ENCODE peak calls at places on chromosomes 12 and 14, in eight cellular contexts. One of them, this sample, is unnamed.

GRCh38 chr14:99191663-99192621 is 80.1 kb downstream of the BCL11B start:
- DNase-seq in AG08395: peak; percentile 68
- DNase-seq in heart left ventricle: peak; percentile 69
- DNase-seq in HFF-Myc: peak; percentile 21
- DNase-seq in CD8-positive, alpha-beta T cell: peak; percentile 73
- DNase-seq in stimulated activated CD4-positive, alpha-beta T cell treated with anti-CD3 and anti-CD28 coated beads, Interleukin-12 subunit alpha, Interleukin-12 subunit beta, amount 100 ng/mL, for 4 hours: peak; percentile 34
- DNase-seq in DMS153: no peak
- DNase-seq in NCI-H774: no peak
- DNase-seq in this sample: no peak

GRCh38 chr12:76410371-76410770 is 62.2 kb upstream of the BBS10 start:
- DNase-seq in heart left ventricle: no peak
- DNase-seq in stimulated activated CD4-positive, alpha-beta T cell treated with anti-CD3 and anti-CD28 coated beads, Interleukin-12 subunit alpha, Interleukin-12 subunit beta, amount 100 ng/mL, for 4 hours: no peak
- DNase-seq in CD8-positive, alpha-beta T cell: no peak
- DNase-seq in HFF-Myc: no peak
- DNase-seq in AG08395: no peak
- DNase-seq in DMS153: no peak
- DNase-seq in NCI-H774: no peak
- DNase-seq in this sample: no peak

GRCh38 chr12:103505371-103506236 is 9.8 kb upstream of the C12orf42 start:
- DNase-seq in stimulated activated CD4-positive, alpha-beta T cell treated with anti-CD3 and anti-CD28 coated beads, Interleukin-12 subunit alpha, Interleukin-12 subunit beta, amount 100 ng/mL, for 4 hours: no peak
- DNase-seq in HFF-Myc: no peak
- DNase-seq in NCI-H774: no peak
- DNase-seq in CD8-positive, alpha-beta T cell: no peak
- DNase-seq in DMS153: no peak
- DNase-seq in heart left ventricle: no peak
- DNase-seq in AG08395: no peak
- DNase-seq in this sample: no peak

GRCh38 chr12:42735869-42736361 is 146.4 kb upstream of the PRICKLE1 start:
- DNase-seq in AG08395: peak; percentile 11
- DNase-seq in DMS153: no peak
- DNase-seq in HFF-Myc: no peak
- DNase-seq in stimulated activated CD4-positive, alpha-beta T cell treated with anti-CD3 and anti-CD28 coated beads, Interleukin-12 subunit alpha, Interleukin-12 subunit beta, amount 100 ng/mL, for 4 hours: no peak
- DNase-seq in NCI-H774: no peak
- DNase-seq in CD8-positive, alpha-beta T cell: no peak
- DNase-seq in heart left ventricle: peak; percentile 75
- DNase-seq in this sample: no peak

GRCh38 chr14:100660498-100661339 is 66.0 kb upstream of the DLK1 start:
- DNase-seq in heart left ventricle: no peak
- DNase-seq in CD8-positive, alpha-beta T cell: no peak
- DNase-seq in DMS153: no peak
- DNase-seq in AG08395: no peak
- DNase-seq in HFF-Myc: no peak
- DNase-seq in NCI-H774: no peak
- DNase-seq in stimulated activated CD4-positive, alpha-beta T cell treated with anti-CD3 and anti-CD28 coated beads, Interleukin-12 subunit alpha, Interleukin-12 subunit beta, amount 100 ng/mL, for 4 hours: no peak
- DNase-seq in this sample: no peak

GRCh38 chr12:50017047-50017446 is 8.2 kb downstream of the RACGAP1 start:
- DNase-seq in NCI-H774: no peak
- DNase-seq in DMS153: no peak
- DNase-seq in stimulated activated CD4-positive, alpha-beta T cell treated with anti-CD3 and anti-CD28 coated beads, Interleukin-12 subunit alpha, Interleukin-12 subunit beta, amount 100 ng/mL, for 4 hours: no peak
- DNase-seq in HFF-Myc: peak; percentile 83
- DNase-seq in CD8-positive, alpha-beta T cell: no peak
- DNase-seq in heart left ventricle: peak; percentile 66
- DNase-seq in AG08395: peak; percentile 77
- DNase-seq in this sample: no peak

GRCh38 chr14:68397371-68397779 is 395.5 kb downstream of the ZFP36L1 start:
- DNase-seq in stimulated activated CD4-positive, alpha-beta T cell treated with anti-CD3 and anti-CD28 coated beads, Interleukin-12 subunit alpha, Interleukin-12 subunit beta, amount 100 ng/mL, for 4 hours: no peak
- DNase-seq in CD8-positive, alpha-beta T cell: no peak
- DNase-seq in DMS153: no peak
- DNase-seq in NCI-H774: no peak
- DNase-seq in HFF-Myc: no peak
- DNase-seq in heart left ventricle: peak; percentile 60
- DNase-seq in AG08395: no peak
- DNase-seq in this sample: no peak

GRCh38 chr12:115648463-115648862 is 629.0 kb downstream of the MED13L start:
- DNase-seq in NCI-H774: no peak
- DNase-seq in AG08395: no peak
- DNase-seq in heart left ventricle: no peak
- DNase-seq in stimulated activated CD4-positive, alpha-beta T cell treated with anti-CD3 and anti-CD28 coated beads, Interleukin-12 subunit alpha, Interleukin-12 subunit beta, amount 100 ng/mL, for 4 hours: no peak
- DNase-seq in HFF-Myc: no peak
- DNase-seq in DMS153: no peak
- DNase-seq in CD8-positive, alpha-beta T cell: no peak
- DNase-seq in this sample: no peak

GRCh38 chr12:53729659-53730058 is 2.4 kb upstream of the CALCOCO1 start:
- DNase-seq in stimulated activated CD4-positive, alpha-beta T cell treated with anti-CD3 and anti-CD28 coated beads, Interleukin-12 subunit alpha, Interleukin-12 subunit beta, amount 100 ng/mL, for 4 hours: no peak
- DNase-seq in NCI-H774: no peak
- DNase-seq in HFF-Myc: no peak
- DNase-seq in heart left ventricle: no peak
- DNase-seq in DMS153: no peak
- DNase-seq in CD8-positive, alpha-beta T cell: no peak
- DNase-seq in AG08395: no peak
- DNase-seq in this sample: no peak

GRCh38 chr12:95601626-95602025 is 50.4 kb upstream of the USP44 start:
- DNase-seq in CD8-positive, alpha-beta T cell: no peak
- DNase-seq in stimulated activated CD4-positive, alpha-beta T cell treated with anti-CD3 and anti-CD28 coated beads, Interleukin-12 subunit alpha, Interleukin-12 subunit beta, amount 100 ng/mL, for 4 hours: no peak
- DNase-seq in DMS153: no peak
- DNase-seq in NCI-H774: no peak
- DNase-seq in heart left ventricle: no peak
- DNase-seq in AG08395: peak; percentile 73
- DNase-seq in HFF-Myc: no peak
- DNase-seq in this sample: no peak

GRCh38 chr14:101603096-101603495 is 41.8 kb downstream of the DIO3 start:
- DNase-seq in NCI-H774: no peak
- DNase-seq in heart left ventricle: peak; percentile 12
- DNase-seq in HFF-Myc: no peak
- DNase-seq in stimulated activated CD4-positive, alpha-beta T cell treated with anti-CD3 and anti-CD28 coated beads, Interleukin-12 subunit alpha, Interleukin-12 subunit beta, amount 100 ng/mL, for 4 hours: no peak
- DNase-seq in CD8-positive, alpha-beta T cell: peak; percentile 46
- DNase-seq in AG08395: no peak
- DNase-seq in DMS153: no peak
- DNase-seq in this sample: no peak

GRCh38 chr14:30779210-30779609 is 95.1 kb upstream of the COCH start:
- DNase-seq in HFF-Myc: peak; percentile 4
- DNase-seq in NCI-H774: no peak
- DNase-seq in stimulated activated CD4-positive, alpha-beta T cell treated with anti-CD3 and anti-CD28 coated beads, Interleukin-12 subunit alpha, Interleukin-12 subunit beta, amount 100 ng/mL, for 4 hours: no peak
- DNase-seq in AG08395: no peak
- DNase-seq in heart left ventricle: no peak
- DNase-seq in DMS153: no peak
- DNase-seq in CD8-positive, alpha-beta T cell: no peak
- DNase-seq in this sample: no peak

GRCh38 chr12:52600941-52601481 is at the start of gene KRT72:
- DNase-seq in AG08395: no peak
- DNase-seq in CD8-positive, alpha-beta T cell: peak; percentile 44
- DNase-seq in stimulated activated CD4-positive, alpha-beta T cell treated with anti-CD3 and anti-CD28 coated beads, Interleukin-12 subunit alpha, Interleukin-12 subunit beta, amount 100 ng/mL, for 4 hours: no peak
- DNase-seq in HFF-Myc: no peak
- DNase-seq in heart left ventricle: no peak
- DNase-seq in NCI-H774: no peak
- DNase-seq in DMS153: no peak
- DNase-seq in this sample: no peak

GRCh38 chr12:95429172-95429510 is 44.8 kb upstream of the METAP2 start:
- DNase-seq in heart left ventricle: no peak
- DNase-seq in AG08395: no peak
- DNase-seq in HFF-Myc: no peak
- DNase-seq in CD8-positive, alpha-beta T cell: no peak
- DNase-seq in stimulated activated CD4-positive, alpha-beta T cell treated with anti-CD3 and anti-CD28 coated beads, Interleukin-12 subunit alpha, Interleukin-12 subunit beta, amount 100 ng/mL, for 4 hours: no peak
- DNase-seq in DMS153: no peak
- DNase-seq in NCI-H774: no peak
- DNase-seq in this sample: no peak

GRCh38 chr14:91175296-91175695 is 61.4 kb downstream of the DGLUCY start:
- DNase-seq in CD8-positive, alpha-beta T cell: no peak
- DNase-seq in HFF-Myc: no peak
- DNase-seq in heart left ventricle: no peak
- DNase-seq in NCI-H774: no peak
- DNase-seq in DMS153: no peak
- DNase-seq in AG08395: no peak
- DNase-seq in stimulated activated CD4-positive, alpha-beta T cell treated with anti-CD3 and anti-CD28 coated beads, Interleukin-12 subunit alpha, Interleukin-12 subunit beta, amount 100 ng/mL, for 4 hours: no peak
- DNase-seq in this sample: no peak

GRCh38 chr12:1907652-1908611 is 10.5 kb downstream of the CACNA2D4 start:
- DNase-seq in stimulated activated CD4-positive, alpha-beta T cell treated with anti-CD3 and anti-CD28 coated beads, Interleukin-12 subunit alpha, Interleukin-12 subunit beta, amount 100 ng/mL, for 4 hours: peak; percentile 7
- DNase-seq in DMS153: no peak
- DNase-seq in heart left ventricle: no peak
- DNase-seq in NCI-H774: peak; percentile 56
- DNase-seq in CD8-positive, alpha-beta T cell: peak; percentile 48
- DNase-seq in HFF-Myc: no peak
- DNase-seq in AG08395: peak; percentile 1
- DNase-seq in this sample: no peak

GRCh38 chr12:47078733-47079364 is 572 bp upstream of the PCED1B start:
- DNase-seq in HFF-Myc: no peak
- DNase-seq in heart left ventricle: no peak
- DNase-seq in NCI-H774: peak; percentile 49
- DNase-seq in DMS153: no peak
- DNase-seq in AG08395: peak; percentile 36
- DNase-seq in CD8-positive, alpha-beta T cell: peak; percentile 77
- DNase-seq in stimulated activated CD4-positive, alpha-beta T cell treated with anti-CD3 and anti-CD28 coated beads, Interleukin-12 subunit alpha, Interleukin-12 subunit beta, amount 100 ng/mL, for 4 hours: peak; percentile 34
- DNase-seq in this sample: no peak

GRCh38 chr12:62986844-62987243 is 51.9 kb upstream of the PPM1H start:
- DNase-seq in DMS153: no peak
- DNase-seq in HFF-Myc: no peak
- DNase-seq in stimulated activated CD4-positive, alpha-beta T cell treated with anti-CD3 and anti-CD28 coated beads, Interleukin-12 subunit alpha, Interleukin-12 subunit beta, amount 100 ng/mL, for 4 hours: no peak
- DNase-seq in NCI-H774: no peak
- DNase-seq in heart left ventricle: no peak
- DNase-seq in AG08395: no peak
- DNase-seq in CD8-positive, alpha-beta T cell: no peak
- DNase-seq in this sample: no peak

GRCh38 chr12:92421701-92422100 is 276.1 kb upstream of the BTG1 start:
- DNase-seq in CD8-positive, alpha-beta T cell: no peak
- DNase-seq in heart left ventricle: no peak
- DNase-seq in AG08395: no peak
- DNase-seq in DMS153: peak; percentile 5
- DNase-seq in HFF-Myc: no peak
- DNase-seq in stimulated activated CD4-positive, alpha-beta T cell treated with anti-CD3 and anti-CD28 coated beads, Interleukin-12 subunit alpha, Interleukin-12 subunit beta, amount 100 ng/mL, for 4 hours: no peak
- DNase-seq in NCI-H774: peak; percentile 23
- DNase-seq in this sample: no peak

GRCh38 chr14:64220466-64220865 is 73.7 kb downstream of the ESR2 start:
- DNase-seq in heart left ventricle: peak; percentile 70
- DNase-seq in NCI-H774: no peak
- DNase-seq in HFF-Myc: no peak
- DNase-seq in AG08395: no peak
- DNase-seq in DMS153: no peak
- DNase-seq in CD8-positive, alpha-beta T cell: no peak
- DNase-seq in stimulated activated CD4-positive, alpha-beta T cell treated with anti-CD3 and anti-CD28 coated beads, Interleukin-12 subunit alpha, Interleukin-12 subunit beta, amount 100 ng/mL, for 4 hours: no peak
- DNase-seq in this sample: no peak

GRCh38 chr14:92754956-92755355 is 6.5 kb upstream of the LGMN start:
- DNase-seq in HFF-Myc: no peak
- DNase-seq in AG08395: no peak
- DNase-seq in NCI-H774: peak; percentile 86
- DNase-seq in stimulated activated CD4-positive, alpha-beta T cell treated with anti-CD3 and anti-CD28 coated beads, Interleukin-12 subunit alpha, Interleukin-12 subunit beta, amount 100 ng/mL, for 4 hours: no peak
- DNase-seq in DMS153: peak; percentile 92
- DNase-seq in CD8-positive, alpha-beta T cell: no peak
- DNase-seq in heart left ventricle: no peak
- DNase-seq in this sample: no peak

GRCh38 chr12:57902371-57903042 is 38.9 kb upstream of the ATP23 start:
- DNase-seq in NCI-H774: no peak
- DNase-seq in AG08395: no peak
- DNase-seq in stimulated activated CD4-positive, alpha-beta T cell treated with anti-CD3 and anti-CD28 coated beads, Interleukin-12 subunit alpha, Interleukin-12 subunit beta, amount 100 ng/mL, for 4 hours: no peak
- DNase-seq in heart left ventricle: no peak
- DNase-seq in DMS153: no peak
- DNase-seq in HFF-Myc: no peak
- DNase-seq in CD8-positive, alpha-beta T cell: no peak
- DNase-seq in this sample: no peak

GRCh38 chr12:52060498-52061177 is 9.1 kb upstream of the ATG101 start:
- DNase-seq in DMS153: no peak
- DNase-seq in heart left ventricle: peak; percentile 27
- DNase-seq in HFF-Myc: no peak
- DNase-seq in AG08395: no peak
- DNase-seq in stimulated activated CD4-positive, alpha-beta T cell treated with anti-CD3 and anti-CD28 coated beads, Interleukin-12 subunit alpha, Interleukin-12 subunit beta, amount 100 ng/mL, for 4 hours: no peak
- DNase-seq in CD8-positive, alpha-beta T cell: no peak
- DNase-seq in NCI-H774: no peak
- DNase-seq in this sample: no peak

GRCh38 chr14:61517861-61518802 is 177.2 kb upstream of the HIF1A start:
- DNase-seq in stimulated activated CD4-positive, alpha-beta T cell treated with anti-CD3 and anti-CD28 coated beads, Interleukin-12 subunit alpha, Interleukin-12 subunit beta, amount 100 ng/mL, for 4 hours: no peak
- DNase-seq in NCI-H774: no peak
- DNase-seq in AG08395: no peak
- DNase-seq in DMS153: no peak
- DNase-seq in heart left ventricle: no peak
- DNase-seq in CD8-positive, alpha-beta T cell: no peak
- DNase-seq in HFF-Myc: no peak
- DNase-seq in this sample: no peak

GRCh38 chr12:6213969-6214368 is 13.8 kb downstream of the CD9 start:
- DNase-seq in heart left ventricle: no peak
- DNase-seq in AG08395: no peak
- DNase-seq in HFF-Myc: no peak
- DNase-seq in NCI-H774: no peak
- DNase-seq in stimulated activated CD4-positive, alpha-beta T cell treated with anti-CD3 and anti-CD28 coated beads, Interleukin-12 subunit alpha, Interleukin-12 subunit beta, amount 100 ng/mL, for 4 hours: no peak
- DNase-seq in DMS153: no peak
- DNase-seq in CD8-positive, alpha-beta T cell: no peak
- DNase-seq in this sample: no peak

GRCh38 chr12:25960176-25960575 is 1.7 kb downstream of the RASSF8 start:
- DNase-seq in DMS153: no peak
- DNase-seq in heart left ventricle: peak; percentile 29
- DNase-seq in CD8-positive, alpha-beta T cell: no peak
- DNase-seq in stimulated activated CD4-positive, alpha-beta T cell treated with anti-CD3 and anti-CD28 coated beads, Interleukin-12 subunit alpha, Interleukin-12 subunit beta, amount 100 ng/mL, for 4 hours: no peak
- DNase-seq in NCI-H774: peak; percentile 29
- DNase-seq in HFF-Myc: no peak
- DNase-seq in AG08395: peak; percentile 29
- DNase-seq in this sample: no peak

GRCh38 chr14:28867571-28867970 is 101.0 kb downstream of the FOXG1 start:
- DNase-seq in AG08395: no peak
- DNase-seq in HFF-Myc: no peak
- DNase-seq in CD8-positive, alpha-beta T cell: no peak
- DNase-seq in heart left ventricle: no peak
- DNase-seq in stimulated activated CD4-positive, alpha-beta T cell treated with anti-CD3 and anti-CD28 coated beads, Interleukin-12 subunit alpha, Interleukin-12 subunit beta, amount 100 ng/mL, for 4 hours: no peak
- DNase-seq in NCI-H774: no peak
- DNase-seq in DMS153: no peak
- DNase-seq in this sample: no peak

GRCh38 chr14:67187826-67188225 is 1.4 kb upstream of the GARIN2 start:
- DNase-seq in AG08395: peak; percentile 14
- DNase-seq in stimulated activated CD4-positive, alpha-beta T cell treated with anti-CD3 and anti-CD28 coated beads, Interleukin-12 subunit alpha, Interleukin-12 subunit beta, amount 100 ng/mL, for 4 hours: no peak
- DNase-seq in NCI-H774: no peak
- DNase-seq in HFF-Myc: peak; percentile 25
- DNase-seq in DMS153: peak; percentile 12
- DNase-seq in CD8-positive, alpha-beta T cell: no peak
- DNase-seq in heart left ventricle: no peak
- DNase-seq in this sample: no peak

GRCh38 chr14:64671591-64671990 is 32.6 kb upstream of the PLEKHG3 start:
- DNase-seq in AG08395: peak; percentile 73
- DNase-seq in NCI-H774: peak; percentile 9
- DNase-seq in DMS153: peak; percentile 52
- DNase-seq in heart left ventricle: no peak
- DNase-seq in CD8-positive, alpha-beta T cell: no peak
- DNase-seq in HFF-Myc: no peak
- DNase-seq in stimulated activated CD4-positive, alpha-beta T cell treated with anti-CD3 and anti-CD28 coated beads, Interleukin-12 subunit alpha, Interleukin-12 subunit beta, amount 100 ng/mL, for 4 hours: no peak
- DNase-seq in this sample: no peak

GRCh38 chr14:92287987-92288386 is 35.0 kb upstream of the SLC24A4 start:
- DNase-seq in stimulated activated CD4-positive, alpha-beta T cell treated with anti-CD3 and anti-CD28 coated beads, Interleukin-12 subunit alpha, Interleukin-12 subunit beta, amount 100 ng/mL, for 4 hours: no peak
- DNase-seq in NCI-H774: no peak
- DNase-seq in CD8-positive, alpha-beta T cell: no peak
- DNase-seq in heart left ventricle: no peak
- DNase-seq in DMS153: no peak
- DNase-seq in AG08395: no peak
- DNase-seq in HFF-Myc: no peak
- DNase-seq in this sample: no peak